ENCODE peak calls at places on chromosome 6, in six cellular contexts. One of them, this sample, is unnamed.

GRCh38 chr6:81638366-81638765 is 114.1 kb downstream of the TENT5A start:
- DNase-seq in upper lobe of right lung: no peak
- DNase-seq in colonic mucosa: no peak
- DNase-seq in gastrocnemius medialis: no peak
- DNase-seq in fibroblast of lung: no peak
- DNase-seq in CD4-positive, alpha-beta memory T cell: no peak
- DNase-seq in this sample: no peak

GRCh38 chr6:108561742-108562502 is 1.2 kb downstream of the FOXO3 start:
- DNase-seq in upper lobe of right lung: peak; percentile 71
- DNase-seq in colonic mucosa: peak; percentile 47
- DNase-seq in gastrocnemius medialis: peak; percentile 34
- DNase-seq in fibroblast of lung: no peak
- DNase-seq in CD4-positive, alpha-beta memory T cell: no peak
- DNase-seq in this sample: peak; percentile 68

GRCh38 chr6:170269151-170269872 is 21.6 kb downstream of the DLL1 start:
- DNase-seq in upper lobe of right lung: no peak
- DNase-seq in colonic mucosa: peak; percentile 60
- DNase-seq in gastrocnemius medialis: no peak
- DNase-seq in fibroblast of lung: no peak
- DNase-seq in CD4-positive, alpha-beta memory T cell: no peak
- DNase-seq in this sample: no peak

GRCh38 chr6:52157301-52157930 is 28.8 kb upstream of the IL17A start:
- DNase-seq in upper lobe of right lung: no peak
- DNase-seq in colonic mucosa: no peak
- DNase-seq in gastrocnemius medialis: no peak
- DNase-seq in fibroblast of lung: no peak
- DNase-seq in CD4-positive, alpha-beta memory T cell: no peak
- DNase-seq in this sample: no peak

GRCh38 chr6:146990284-146990683 is 213.9 kb upstream of the STXBP5 start:
- DNase-seq in upper lobe of right lung: no peak
- DNase-seq in colonic mucosa: no peak
- DNase-seq in gastrocnemius medialis: no peak
- DNase-seq in fibroblast of lung: peak; percentile 42
- DNase-seq in CD4-positive, alpha-beta memory T cell: no peak
- DNase-seq in this sample: no peak

GRCh38 chr6:75619230-75619899 is 17.7 kb downstream of the SENP6 start:
- DNase-seq in upper lobe of right lung: no peak
- DNase-seq in colonic mucosa: no peak
- DNase-seq in gastrocnemius medialis: no peak
- DNase-seq in fibroblast of lung: peak; percentile 54
- DNase-seq in CD4-positive, alpha-beta memory T cell: no peak
- DNase-seq in this sample: no peak

GRCh38 chr6:75317503-75318206 is 33.1 kb upstream of the TMEM30A start:
- DNase-seq in upper lobe of right lung: no peak
- DNase-seq in colonic mucosa: no peak
- DNase-seq in gastrocnemius medialis: no peak
- DNase-seq in fibroblast of lung: no peak
- DNase-seq in CD4-positive, alpha-beta memory T cell: no peak
- DNase-seq in this sample: no peak

GRCh38 chr6:74199146-74199680 is 503.2 kb downstream of the CD109 start:
- DNase-seq in upper lobe of right lung: no peak
- DNase-seq in colonic mucosa: no peak
- DNase-seq in gastrocnemius medialis: no peak
- DNase-seq in fibroblast of lung: no peak
- DNase-seq in CD4-positive, alpha-beta memory T cell: no peak
- DNase-seq in this sample: no peak

GRCh38 chr6:21998539-21998938 is 298.3 kb downstream of the PRL start:
- DNase-seq in upper lobe of right lung: no peak
- DNase-seq in colonic mucosa: no peak
- DNase-seq in gastrocnemius medialis: no peak
- DNase-seq in fibroblast of lung: no peak
- DNase-seq in CD4-positive, alpha-beta memory T cell: no peak
- DNase-seq in this sample: no peak

GRCh38 chr6:157761331-157761921 is 61.6 kb upstream of the SNX9 start:
- DNase-seq in upper lobe of right lung: no peak
- DNase-seq in colonic mucosa: no peak
- DNase-seq in gastrocnemius medialis: no peak
- DNase-seq in fibroblast of lung: peak; percentile 83
- DNase-seq in CD4-positive, alpha-beta memory T cell: peak; percentile 64
- DNase-seq in this sample: no peak

GRCh38 chr6:153231048-153231635 is 100.1 kb upstream of the RGS17 start:
- DNase-seq in upper lobe of right lung: peak; percentile 70
- DNase-seq in colonic mucosa: peak; percentile 61
- DNase-seq in gastrocnemius medialis: no peak
- DNase-seq in fibroblast of lung: peak; percentile 56
- DNase-seq in CD4-positive, alpha-beta memory T cell: no peak
- DNase-seq in this sample: no peak

GRCh38 chr6:4028051-4028450 is 50.9 kb downstream of the FAM217A start:
- DNase-seq in upper lobe of right lung: no peak
- DNase-seq in colonic mucosa: no peak
- DNase-seq in gastrocnemius medialis: no peak
- DNase-seq in fibroblast of lung: no peak
- DNase-seq in CD4-positive, alpha-beta memory T cell: no peak
- DNase-seq in this sample: no peak

GRCh38 chr6:45832063-45832462 is 183.6 kb downstream of the CLIC5 start:
- DNase-seq in upper lobe of right lung: no peak
- DNase-seq in colonic mucosa: no peak
- DNase-seq in gastrocnemius medialis: no peak
- DNase-seq in fibroblast of lung: no peak
- DNase-seq in CD4-positive, alpha-beta memory T cell: no peak
- DNase-seq in this sample: no peak

GRCh38 chr6:167529684-167530335 is 204.9 kb downstream of the TTLL2 start:
- DNase-seq in upper lobe of right lung: no peak
- DNase-seq in colonic mucosa: no peak
- DNase-seq in gastrocnemius medialis: no peak
- DNase-seq in fibroblast of lung: no peak
- DNase-seq in CD4-positive, alpha-beta memory T cell: no peak
- DNase-seq in this sample: no peak

GRCh38 chr6:107218142-107218541 is 102.8 kb upstream of the BEND3 start:
- DNase-seq in upper lobe of right lung: no peak
- DNase-seq in colonic mucosa: no peak
- DNase-seq in gastrocnemius medialis: no peak
- DNase-seq in fibroblast of lung: no peak
- DNase-seq in CD4-positive, alpha-beta memory T cell: no peak
- DNase-seq in this sample: no peak

GRCh38 chr6:40922281-40922680 is 116.7 kb downstream of the UNC5CL start:
- DNase-seq in upper lobe of right lung: no peak
- DNase-seq in colonic mucosa: no peak
- DNase-seq in gastrocnemius medialis: no peak
- DNase-seq in fibroblast of lung: peak; percentile 10
- DNase-seq in CD4-positive, alpha-beta memory T cell: no peak
- DNase-seq in this sample: no peak

GRCh38 chr6:6586671-6587526 is 1.6 kb upstream of the LY86 start:
- DNase-seq in upper lobe of right lung: no peak
- DNase-seq in colonic mucosa: no peak
- DNase-seq in gastrocnemius medialis: no peak
- DNase-seq in fibroblast of lung: no peak
- DNase-seq in CD4-positive, alpha-beta memory T cell: no peak
- DNase-seq in this sample: no peak

GRCh38 chr6:166765234-166765541 is 138.1 kb upstream of the RPS6KA2 start:
- DNase-seq in upper lobe of right lung: no peak
- DNase-seq in colonic mucosa: no peak
- DNase-seq in gastrocnemius medialis: no peak
- DNase-seq in fibroblast of lung: no peak
- DNase-seq in CD4-positive, alpha-beta memory T cell: no peak
- DNase-seq in this sample: no peak

GRCh38 chr6:26577720-26578072 is 19.1 kb upstream of the ABT1 start:
- DNase-seq in upper lobe of right lung: no peak
- DNase-seq in colonic mucosa: no peak
- DNase-seq in gastrocnemius medialis: no peak
- DNase-seq in fibroblast of lung: no peak
- DNase-seq in CD4-positive, alpha-beta memory T cell: no peak
- DNase-seq in this sample: no peak

GRCh38 chr6:141486942-141487341 is 645.8 kb upstream of the GJE1 start:
- DNase-seq in upper lobe of right lung: no peak
- DNase-seq in colonic mucosa: no peak
- DNase-seq in gastrocnemius medialis: no peak
- DNase-seq in fibroblast of lung: no peak
- DNase-seq in CD4-positive, alpha-beta memory T cell: no peak
- DNase-seq in this sample: no peak

GRCh38 chr6:170228581-170229310 is 62.1 kb downstream of the DLL1 start:
- DNase-seq in upper lobe of right lung: peak; percentile 59
- DNase-seq in colonic mucosa: no peak
- DNase-seq in gastrocnemius medialis: no peak
- DNase-seq in fibroblast of lung: no peak
- DNase-seq in CD4-positive, alpha-beta memory T cell: no peak
- DNase-seq in this sample: no peak

GRCh38 chr6:32329141-32329540 is 42.6 kb downstream of the TSBP1 start:
- DNase-seq in upper lobe of right lung: no peak
- DNase-seq in colonic mucosa: no peak
- DNase-seq in gastrocnemius medialis: no peak
- DNase-seq in fibroblast of lung: no peak
- DNase-seq in CD4-positive, alpha-beta memory T cell: no peak
- DNase-seq in this sample: no peak

GRCh38 chr6:16707101-16707783 is 54.0 kb downstream of the ATXN1 start:
- DNase-seq in upper lobe of right lung: no peak
- DNase-seq in colonic mucosa: no peak
- DNase-seq in gastrocnemius medialis: no peak
- DNase-seq in fibroblast of lung: no peak
- DNase-seq in CD4-positive, alpha-beta memory T cell: no peak
- DNase-seq in this sample: no peak

GRCh38 chr6:27679968-27680694 is 207.2 kb upstream of the ZNF184 start:
- DNase-seq in upper lobe of right lung: no peak
- DNase-seq in colonic mucosa: no peak
- DNase-seq in gastrocnemius medialis: no peak
- DNase-seq in fibroblast of lung: no peak
- DNase-seq in CD4-positive, alpha-beta memory T cell: no peak
- DNase-seq in this sample: no peak

GRCh38 chr6:36523936-36524499 is 23.3 kb downstream of the STK38 start:
- DNase-seq in upper lobe of right lung: no peak
- DNase-seq in colonic mucosa: no peak
- DNase-seq in gastrocnemius medialis: no peak
- DNase-seq in fibroblast of lung: no peak
- DNase-seq in CD4-positive, alpha-beta memory T cell: no peak
- DNase-seq in this sample: no peak

GRCh38 chr6:157597461-157598312 is 216.7 kb downstream of the ZDHHC14 start:
- DNase-seq in upper lobe of right lung: no peak
- DNase-seq in colonic mucosa: peak; percentile 58
- DNase-seq in gastrocnemius medialis: peak; percentile 40
- DNase-seq in fibroblast of lung: peak; percentile 55
- DNase-seq in CD4-positive, alpha-beta memory T cell: peak; percentile 24
- DNase-seq in this sample: no peak

GRCh38 chr6:56417823-56418222 is 170.4 kb upstream of the COL21A1 start:
- DNase-seq in upper lobe of right lung: no peak
- DNase-seq in colonic mucosa: no peak
- DNase-seq in gastrocnemius medialis: no peak
- DNase-seq in fibroblast of lung: no peak
- DNase-seq in CD4-positive, alpha-beta memory T cell: no peak
- DNase-seq in this sample: no peak

GRCh38 chr6:111842271-111842822 is 30.9 kb downstream of the FYN start:
- DNase-seq in upper lobe of right lung: no peak
- DNase-seq in colonic mucosa: no peak
- DNase-seq in gastrocnemius medialis: no peak
- DNase-seq in fibroblast of lung: no peak
- DNase-seq in CD4-positive, alpha-beta memory T cell: no peak
- DNase-seq in this sample: no peak

GRCh38 chr6:125020385-125020784 is 58.1 kb downstream of the RNF217 start:
- DNase-seq in upper lobe of right lung: no peak
- DNase-seq in colonic mucosa: no peak
- DNase-seq in gastrocnemius medialis: no peak
- DNase-seq in fibroblast of lung: peak; percentile 28
- DNase-seq in CD4-positive, alpha-beta memory T cell: no peak
- DNase-seq in this sample: no peak

GRCh38 chr6:44062105-44062770 is 65.0 kb downstream of the MRPL14 start:
- DNase-seq in upper lobe of right lung: no peak
- DNase-seq in colonic mucosa: no peak
- DNase-seq in gastrocnemius medialis: peak; percentile 40
- DNase-seq in fibroblast of lung: no peak
- DNase-seq in CD4-positive, alpha-beta memory T cell: no peak
- DNase-seq in this sample: no peak

GRCh38 chr6:44062771-44063560 is 64.3 kb downstream of the MRPL14 start:
- DNase-seq in upper lobe of right lung: peak; percentile 74
- DNase-seq in colonic mucosa: no peak
- DNase-seq in gastrocnemius medialis: peak; percentile 51
- DNase-seq in fibroblast of lung: no peak
- DNase-seq in CD4-positive, alpha-beta memory T cell: no peak
- DNase-seq in this sample: no peak

GRCh38 chr6:44064089-44064947 is 62.9 kb downstream of the MRPL14 start:
- DNase-seq in upper lobe of right lung: peak; percentile 71
- DNase-seq in colonic mucosa: no peak
- DNase-seq in gastrocnemius medialis: peak; percentile 54
- DNase-seq in fibroblast of lung: peak; percentile 91
- DNase-seq in CD4-positive, alpha-beta memory T cell: no peak
- DNase-seq in this sample: peak; percentile 89

GRCh38 chr6:44064948-44065272 is 62.3 kb downstream of the MRPL14 start:
- DNase-seq in upper lobe of right lung: no peak
- DNase-seq in colonic mucosa: no peak
- DNase-seq in gastrocnemius medialis: no peak
- DNase-seq in fibroblast of lung: no peak
- DNase-seq in CD4-positive, alpha-beta memory T cell: no peak
- DNase-seq in this sample: no peak

GRCh38 chr6:44063561-44064059 is 63.6 kb downstream of the MRPL14 start:
- DNase-seq in upper lobe of right lung: no peak
- DNase-seq in colonic mucosa: no peak
- DNase-seq in gastrocnemius medialis: no peak
- DNase-seq in fibroblast of lung: no peak
- DNase-seq in CD4-positive, alpha-beta memory T cell: no peak
- DNase-seq in this sample: no peak
- H3K27ac ChIP-seq in upper lobe of right lung: no peak overlapping the region
- H3K27ac ChIP-seq in colonic mucosa: peak overlapping the region; percentile 50
- H3K27ac ChIP-seq in gastrocnemius medialis: no peak overlapping the region
- H3K27ac ChIP-seq in fibroblast of lung: peak overlapping the region; percentile 49
- H3K27ac ChIP-seq in CD4-positive, alpha-beta memory T cell: no peak overlapping the region
- H3K27ac ChIP-seq in this sample: peak overlapping the region; percentile 91

GRCh38 chr6:12566618-12567123 is 149.9 kb upstream of the PHACTR1 start:
- DNase-seq in upper lobe of right lung: no peak
- DNase-seq in colonic mucosa: no peak
- DNase-seq in gastrocnemius medialis: no peak
- DNase-seq in fibroblast of lung: no peak
- DNase-seq in CD4-positive, alpha-beta memory T cell: no peak
- DNase-seq in this sample: no peak
- H3K4me1 ChIP-seq in upper lobe of right lung: peaks cover 8% of the 10 kb centered on the region
- H3K4me1 ChIP-seq in colonic mucosa: no peaks in the 10 kb centered on the region
- H3K4me1 ChIP-seq in gastrocnemius medialis: no peaks in the 10 kb centered on the region
- H3K4me1 ChIP-seq in fibroblast of lung: no peaks in the 10 kb centered on the region
- H3K4me1 ChIP-seq in CD4-positive, alpha-beta memory T cell: no peaks in the 10 kb centered on the region
- H3K4me1 ChIP-seq in this sample: no peaks in the 10 kb centered on the region

GRCh38 chr6:135081966-135082365 is 27.3 kb upstream of the HBS1L start:
- DNase-seq in upper lobe of right lung: no peak
- DNase-seq in colonic mucosa: no peak
- DNase-seq in gastrocnemius medialis: no peak
- DNase-seq in fibroblast of lung: no peak
- DNase-seq in CD4-positive, alpha-beta memory T cell: no peak
- DNase-seq in this sample: no peak
- H3K9me3 ChIP-seq in upper lobe of right lung: peaks cover 9% of the 10 kb centered on the region
- H3K9me3 ChIP-seq in colonic mucosa: no peaks in the 10 kb centered on the region
- H3K9me3 ChIP-seq in gastrocnemius medialis: no peaks in the 10 kb centered on the region
- H3K9me3 ChIP-seq in fibroblast of lung: no peaks in the 10 kb centered on the region
- H3K9me3 ChIP-seq in CD4-positive, alpha-beta memory T cell: no peaks in the 10 kb centered on the region
- H3K9me3 ChIP-seq in this sample: no peaks in the 10 kb centered on the region

DNA sequence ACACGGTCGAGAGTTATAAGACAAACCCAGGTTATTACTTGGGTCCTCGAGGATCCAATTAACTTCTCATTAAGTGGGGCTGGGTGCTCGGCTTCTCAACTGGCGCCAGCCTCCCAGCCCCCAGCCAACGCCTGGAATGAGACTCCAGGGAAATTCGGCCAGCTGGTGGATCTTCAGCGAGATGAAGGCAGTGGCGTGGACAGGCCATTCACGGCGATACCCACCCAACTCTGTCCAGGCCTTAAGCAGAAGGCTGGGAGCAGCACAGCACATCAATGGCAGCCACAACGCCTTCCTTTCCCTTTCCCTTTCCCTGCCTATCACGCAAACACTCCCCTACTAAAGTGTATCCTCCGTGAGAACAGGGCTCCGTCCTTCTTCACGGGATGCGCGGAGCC is 852 bp downstream of the METTL24 start:
- DNase-seq in upper lobe of right lung: no peak
- DNase-seq in colonic mucosa: no peak
- DNase-seq in gastrocnemius medialis: no peak
- DNase-seq in fibroblast of lung: peak; percentile 2
- DNase-seq in CD4-positive, alpha-beta memory T cell: no peak
- DNase-seq in this sample: no peak
- H3K27ac ChIP-seq in upper lobe of right lung: peak overlapping the region; percentile 74
- H3K27ac ChIP-seq in colonic mucosa: peak overlapping the region; percentile 10
- H3K27ac ChIP-seq in gastrocnemius medialis: no peak overlapping the region
- H3K27ac ChIP-seq in fibroblast of lung: no peak overlapping the region
- H3K27ac ChIP-seq in CD4-positive, alpha-beta memory T cell: no peak overlapping the region
- H3K27ac ChIP-seq in this sample: peak overlapping the region; percentile 95